ENCODE peak calls at places on chromosomes 13 and 19, in seven cellular contexts. M, Y, S, D, C, X and Z are unnamed samples.

GRCh38 chr19:39405930-39406655 is 554 bp upstream of the ZFP36 start:
- DNase-seq in M (no peak), Y (peak), S (no peak), D (no peak), C (no peak), X (peak), Z (peak)

GRCh38 chr13:101703838-101704237 is 251.4 kb downstream of the ITGBL1 start:
- DNase-seq in M (no peak), Y (no peak), S (no peak), D (no peak), C (no peak), X (no peak), Z (no peak)

GRCh38 chr13:59269476-59269875 is 894.3 kb downstream of the DIAPH3 start:
- DNase-seq in M (peak), Y (no peak), S (no peak), D (peak), C (no peak), X (no peak), Z (no peak)

GRCh38 chr13:76711515-76712182 is 174.6 kb downstream of the KCTD12 start:
- DNase-seq in M (peak), Y (no peak), S (peak), D (peak), C (peak), X (no peak), Z (peak)

GRCh38 chr13:90414691-90415596 is 932.5 kb upstream of the MIR17HG start:
- DNase-seq in M (peak), Y (no peak), S (no peak), D (peak), C (no peak), X (no peak), Z (no peak)

GRCh38 chr19:48991823-48992570 is 1.1 kb downstream of the GYS1 start:
- DNase-seq in M (peak), Y (peak), S (peak), D (peak), C (peak), X (no peak), Z (peak)

GRCh38 chr13:42363941-42364612 is 92.1 kb downstream of the AKAP11 start:
- DNase-seq in M (peak), Y (no peak), S (no peak), D (no peak), C (no peak), X (no peak), Z (no peak)

GRCh38 chr13:89468081-89468480 is 1796.9 kb downstream of the SLITRK5 start:
- DNase-seq in M (no peak), Y (no peak), S (no peak), D (no peak), C (no peak), X (no peak), Z (no peak)

GRCh38 chr19:6677924-6678689 is 8.1 kb upstream of the TNFSF14 start:
- DNase-seq in M (no peak), Y (no peak), S (no peak), D (no peak), C (peak), X (no peak), Z (peak)

GRCh38 chr13:66312312-66313087 is 917.6 kb downstream of the PCDH9 start:
- DNase-seq in M (peak), Y (no peak), S (no peak), D (peak), C (no peak), X (no peak), Z (peak)

GRCh38 chr19:37654833-37655688 is at the start of gene ZFP30:
- DNase-seq in M (peak), Y (peak), S (peak), D (peak), C (peak), X (peak), Z (peak)

GRCh38 chr13:112325941-112326645 is 50.1 kb upstream of the SPACA7 start:
- DNase-seq in M (no peak), Y (no peak), S (no peak), D (no peak), C (no peak), X (no peak), Z (no peak)

GRCh38 chr19:4014541-4015491 is 7.3 kb downstream of the PIAS4 start:
- DNase-seq in M (no peak), Y (no peak), S (no peak), D (no peak), C (no peak), X (peak), Z (peak)

GRCh38 chr19:56942749-56943148 is 102.2 kb upstream of the PEG3 start:
- DNase-seq in M (no peak), Y (no peak), S (peak), D (no peak), C (peak), X (peak), Z (peak)

GRCh38 chr19:29001006-29001921 is 211.7 kb downstream of the UQCRFS1 start:
- DNase-seq in M (no peak), Y (no peak), S (no peak), D (no peak), C (no peak), X (no peak), Z (no peak)

GRCh38 chr13:19781526-19781925 is 1.2 kb downstream of the PSPC1 start:
- DNase-seq in M (no peak), Y (no peak), S (no peak), D (no peak), C (no peak), X (no peak), Z (peak)

GRCh38 chr19:14542721-14543328 is 13.4 kb downstream of the TECR start:
- DNase-seq in M (no peak), Y (no peak), S (no peak), D (no peak), C (no peak), X (no peak), Z (no peak)

GRCh38 chr13:60922526-60923231 is 493.0 kb downstream of the PCDH20 start:
- DNase-seq in M (no peak), Y (no peak), S (no peak), D (no peak), C (no peak), X (no peak), Z (no peak)

GRCh38 chr13:98576963-98577822 is at the start of gene STK24:
- DNase-seq in M (peak), Y (peak), S (peak), D (peak), C (peak), X (peak), Z (peak)

GRCh38 chr19:55486971-55487883 is 1.0 kb upstream of the SSC5D start:
- DNase-seq in M (peak), Y (peak), S (peak), D (peak), C (peak), X (peak), Z (peak)

GRCh38 chr19:10636304-10636972 is 11.1 kb downstream of the SLC44A2 start:
- DNase-seq in M (no peak), Y (no peak), S (no peak), D (no peak), C (no peak), X (no peak), Z (peak)

GRCh38 chr19:38853214-38853613 is 3.4 kb upstream of the HNRNPL start:
- DNase-seq in M (no peak), Y (no peak), S (no peak), D (no peak), C (peak), X (no peak), Z (no peak)

GRCh38 chr19:38061294-38061693 is 154.3 kb downstream of the SIPA1L3 start:
- DNase-seq in M (peak), Y (no peak), S (no peak), D (peak), C (no peak), X (no peak), Z (no peak)

GRCh38 chr19:43913383-43913782 is 21.7 kb downstream of the ZNF45 start:
- DNase-seq in M (no peak), Y (no peak), S (no peak), D (no peak), C (no peak), X (no peak), Z (no peak)

GRCh38 chr19:17357078-17357666 is 19.8 kb downstream of the GTPBP3 start:
- DNase-seq in M (no peak), Y (no peak), S (no peak), D (no peak), C (no peak), X (no peak), Z (no peak)

GRCh38 chr19:15430526-15431120 is 11.8 kb upstream of the AKAP8L start:
- DNase-seq in M (no peak), Y (no peak), S (no peak), D (no peak), C (no peak), X (no peak), Z (no peak)

GRCh38 chr19:13089857-13090507 is 12.7 kb downstream of the LYL1 start:
- DNase-seq in M (no peak), Y (no peak), S (no peak), D (no peak), C (peak), X (no peak), Z (no peak)

GRCh38 chr19:13705928-13706447 is 58.3 kb upstream of the MRI1 start:
- DNase-seq in M (no peak), Y (no peak), S (no peak), D (no peak), C (no peak), X (no peak), Z (no peak)

GRCh38 chr19:30060872-30061556 is 119.0 kb downstream of the URI1 start:
- DNase-seq in M (no peak), Y (no peak), S (no peak), D (no peak), C (no peak), X (no peak), Z (no peak)

GRCh38 chr13:46739447-46740125 is 57.4 kb downstream of the ESD start:
- DNase-seq in M (no peak), Y (no peak), S (no peak), D (no peak), C (no peak), X (no peak), Z (no peak)

GRCh38 chr13:62337109-62337880 is 921.6 kb upstream of the PCDH20 start:
- DNase-seq in M (no peak), Y (no peak), S (no peak), D (no peak), C (no peak), X (no peak), Z (no peak)

GRCh38 chr13:94128430-94128829 is 351.1 kb downstream of the DCT start:
- DNase-seq in M (no peak), Y (no peak), S (no peak), D (no peak), C (no peak), X (peak), Z (peak)

GRCh38 chr19:3313199-3313575 is 53.2 kb upstream of the NFIC start:
- DNase-seq in M (no peak), Y (no peak), S (no peak), D (no peak), C (no peak), X (no peak), Z (no peak)

GRCh38 chr19:17830567-17831418 is 9.5 kb upstream of the INSL3 start:
- DNase-seq in M (peak), Y (peak), S (peak), D (no peak), C (peak), X (peak), Z (peak)

GRCh38 chr19:29668746-29669609 is 3.7 kb downstream of the PLEKHF1 start:
- DNase-seq in M (no peak), Y (no peak), S (no peak), D (no peak), C (no peak), X (no peak), Z (no peak)

GRCh38 chr19:29526730-29527499 is 1.1 kb downstream of the VSTM2B start:
- DNase-seq in M (no peak), Y (no peak), S (no peak), D (no peak), C (no peak), X (no peak), Z (no peak)

GRCh38 chr13:33401238-33401637 is 115.7 kb upstream of the STARD13 start:
- DNase-seq in M (no peak), Y (no peak), S (no peak), D (no peak), C (no peak), X (no peak), Z (no peak)

GRCh38 chr19:54426291-54426918 is 11.1 kb downstream of the TTYH1 start:
- DNase-seq in M (no peak), Y (peak), S (no peak), D (no peak), C (no peak), X (no peak), Z (no peak)

GRCh38 chr19:8640402-8641004 is 10.1 kb downstream of the NFILZ start:
- DNase-seq in M (no peak), Y (no peak), S (peak), D (no peak), C (no peak), X (peak), Z (peak)
- H3K27ac ChIP-seq in M (no peak), Y (no peak), S (no peak), D (no peak), C (no peak), X (no peak), Z (no peak)

GRCh38 chr13:110807546-110807945 is 94.0 kb downstream of the ING1 start:
- DNase-seq in M (no peak), Y (no peak), S (no peak), D (no peak), C (no peak), X (no peak), Z (no peak)
- H3K27ac ChIP-seq in M (no peak), Y (no peak), S (no peak), D (no peak), C (no peak), X (no peak), Z (no peak)

GRCh38 chr19:41226874-41227390 is 7.9 kb downstream of the AXL start:
- DNase-seq in M (no peak), Y (no peak), S (no peak), D (no peak), C (no peak), X (no peak), Z (no peak)

GRCh38 chr19:41225238-41226052 is 6.4 kb downstream of the AXL start:
- DNase-seq in M (peak), Y (peak), S (peak), D (peak), C (peak), X (peak), Z (peak)

GRCh38 chr19:41224632-41225031 is 5.6 kb downstream of the AXL start:
- DNase-seq in M (no peak), Y (no peak), S (no peak), D (no peak), C (no peak), X (no peak), Z (no peak)

GRCh38 chr19:41228486-41228885 is 9.5 kb downstream of the AXL start:
- DNase-seq in M (no peak), Y (peak), S (no peak), D (no peak), C (no peak), X (no peak), Z (no peak)

GRCh38 chr19:41226053-41226873 is 7.2 kb downstream of the AXL start:
- DNase-seq in M (peak), Y (peak), S (peak), D (peak), C (peak), X (peak), Z (peak)
- H3K27ac ChIP-seq in M (peak), Y (peak), S (peak), D (peak), C (peak), X (peak), Z (peak)

GRCh38 chr13:79745141-79745540 is 264.2 kb downstream of the NDFIP2 start:
- DNase-seq in M (no peak), Y (no peak), S (no peak), D (no peak), C (peak), X (no peak), Z (no peak)

GRCh38 chr13:79749985-79750551 is 269.1 kb downstream of the NDFIP2 start:
- DNase-seq in M (peak), Y (peak), S (peak), D (peak), C (peak), X (peak), Z (peak)

GRCh38 chr13:79749556-79749955 is 268.6 kb downstream of the NDFIP2 start:
- DNase-seq in M (no peak), Y (no peak), S (no peak), D (no peak), C (no peak), X (no peak), Z (no peak)
- H3K27ac ChIP-seq in M (peak), Y (no peak), S (no peak), D (no peak), C (peak), X (peak), Z (no peak)

GRCh38 chr13:57673197-57673596 is 41.7 kb downstream of the PCDH17 start:
- DNase-seq in M (no peak), Y (no peak), S (no peak), D (no peak), C (no peak), X (no peak), Z (no peak)
- H3K27ac ChIP-seq in M (no peak), Y (no peak), S (no peak), D (no peak), C (no peak), X (no peak), Z (no peak)

GRCh38 chr13:23849670-23850069 is 39.5 kb downstream of the MIPEP start:
- DNase-seq in M (no peak), Y (peak), S (no peak), D (no peak), C (no peak), X (no peak), Z (no peak)

GRCh38 chr13:23851106-23851505 is 38.1 kb downstream of the MIPEP start:
- DNase-seq in M (no peak), Y (peak), S (no peak), D (no peak), C (no peak), X (no peak), Z (no peak)

GRCh38 chr13:23848639-23849282 is 40.4 kb downstream of the MIPEP start:
- DNase-seq in M (no peak), Y (peak), S (no peak), D (no peak), C (no peak), X (no peak), Z (no peak)

GRCh38 chr13:23848019-23848418 is 41.2 kb downstream of the MIPEP start:
- DNase-seq in M (no peak), Y (no peak), S (no peak), D (no peak), C (no peak), X (no peak), Z (no peak)

DNA sequence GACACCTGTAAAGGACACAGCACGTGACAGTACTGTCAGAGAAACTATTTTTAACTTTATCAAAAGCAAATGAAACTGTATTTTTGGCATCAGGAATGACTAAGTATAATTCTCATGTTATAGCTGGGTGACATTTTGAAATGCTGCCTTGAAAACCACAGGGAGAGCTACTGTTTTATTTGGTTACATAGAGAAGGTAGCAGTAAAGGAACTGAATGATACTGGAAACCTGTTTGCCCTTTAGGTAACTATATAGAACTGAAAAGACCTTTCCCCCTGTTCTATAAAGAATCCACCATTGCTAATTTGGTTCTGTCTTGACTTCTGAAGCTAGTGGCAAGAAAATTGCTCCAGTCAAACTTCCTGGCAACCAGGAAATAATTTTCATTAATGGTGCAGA is 39.1 kb downstream of the MIPEP start:
- DNase-seq in M (no peak), Y (peak), S (no peak), D (no peak), C (no peak), X (no peak), Z (no peak)
- H3K27ac ChIP-seq in M (no peak), Y (no peak), S (no peak), D (no peak), C (no peak), X (no peak), Z (no peak)

GRCh38 chr19:708154-709141 is at the start of gene PALM:
- DNase-seq in M (no peak), Y (no peak), S (no peak), D (no peak), C (peak), X (no peak), Z (no peak)

GRCh38 chr19:703329-703650 is 5.4 kb upstream of the PALM start:
- DNase-seq in M (no peak), Y (no peak), S (no peak), D (no peak), C (no peak), X (no peak), Z (no peak)

GRCh38 chr19:709196-709964 is 645 bp downstream of the PALM start:
- DNase-seq in M (no peak), Y (no peak), S (no peak), D (no peak), C (peak), X (no peak), Z (no peak)

GRCh38 chr19:703651-704446 is 4.9 kb upstream of the PALM start:
- DNase-seq in M (peak), Y (peak), S (peak), D (no peak), C (peak), X (peak), Z (peak)

DNA sequence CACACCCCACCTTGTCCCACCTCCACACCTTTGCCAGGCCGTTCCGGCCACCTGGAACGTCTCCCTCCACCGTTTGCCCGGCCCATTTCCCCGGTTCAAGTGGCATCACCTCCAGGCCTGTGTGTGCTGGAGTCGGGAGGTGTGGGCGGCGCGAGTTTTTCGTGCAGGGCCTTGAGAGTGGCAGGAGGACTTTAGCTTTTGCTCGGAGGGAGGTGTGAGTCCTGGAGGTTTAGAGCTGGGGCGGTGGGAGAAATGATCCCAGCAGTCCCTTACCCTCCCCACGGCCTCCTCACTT is 4.3 kb upstream of the PALM start:
- DNase-seq in M (no peak), Y (no peak), S (no peak), D (no peak), C (no peak), X (no peak), Z (no peak)
- H3K27ac ChIP-seq in M (no peak), Y (no peak), S (no peak), D (no peak), C (no peak), X (no peak), Z (no peak)

GRCh38 chr19:41428481-41428859 is 1.3 kb upstream of the B3GNT8 start:
- DNase-seq in M (no peak), Y (no peak), S (no peak), D (no peak), C (no peak), X (no peak), Z (no peak)
- H3K27ac ChIP-seq in M (no peak), Y (no peak), S (peak), D (no peak), C (peak), X (peak), Z (no peak)